ENCODE peak calls at places on chromosomes 5 and 9, in five cellular contexts. T is esophagus squamous epithelium; J is bronchial epithelial cell; A is CD8-positive, alpha-beta T cell; U is cardiac muscle cell. H is an unnamed sample.

GRCh38 chr9:79664375-79664825 is 92.6 kb downstream of the TLE4 start:
- DNase-seq in T (no peak), J (no peak), A (no peak), U (no peak), H (no peak)

GRCh38 chr5:174935854-174936474 is 211.6 kb downstream of the MSX2 start:
- DNase-seq in T (no peak), J (peak; percentile 17), A (no peak), U (peak; percentile 72), H (peak; percentile 83)

GRCh38 chr9:127500399-127500798 is 49.1 kb downstream of the LRSAM1 start:
- DNase-seq in T (no peak), J (no peak), A (no peak), U (no peak), H (no peak)

GRCh38 chr9:89986190-89986589 is 381.4 kb downstream of the GADD45G start:
- DNase-seq in T (no peak), J (peak; percentile 18), A (no peak), U (no peak), H (no peak)

GRCh38 chr5:118968925-118969375 is 19.4 kb downstream of the DTWD2 start:
- DNase-seq in T (no peak), J (no peak), A (no peak), U (peak; percentile 10), H (no peak)

GRCh38 chr5:155839251-155840037 is 487.5 kb upstream of the SGCD start:
- DNase-seq in T (no peak), J (no peak), A (no peak), U (no peak), H (no peak)

GRCh38 chr9:14203366-14204056 is 110.4 kb downstream of the NFIB start:
- DNase-seq in T (no peak), J (no peak), A (no peak), U (peak; percentile 69), H (no peak)

GRCh38 chr9:132791699-132792240 is 86.3 kb downstream of the AK8 start:
- DNase-seq in T (no peak), J (no peak), A (no peak), U (no peak), H (no peak)

GRCh38 chr5:1176473-1177391 is 24.7 kb upstream of the SLC6A19 start:
- DNase-seq in T (no peak), J (no peak), A (no peak), U (no peak), H (no peak)

GRCh38 chr5:90020575-90021535 is 388.7 kb downstream of the CETN3 start:
- DNase-seq in T (no peak), J (peak; percentile 99), A (no peak), U (peak; percentile 96), H (no peak)

GRCh38 chr9:3740690-3741419 is 215.1 kb upstream of the RFX3 start:
- DNase-seq in T (no peak), J (peak; percentile 85), A (no peak), U (no peak), H (no peak)

GRCh38 chr5:5063533-5063953 is 76.6 kb upstream of the ADAMTS16 start:
- DNase-seq in T (no peak), J (no peak), A (no peak), U (no peak), H (no peak)

GRCh38 chr5:2751592-2752021 is at the start of gene IRX2:
- DNase-seq in T (no peak), J (peak; percentile 88), A (no peak), U (peak; percentile 73), H (peak; percentile 92)

GRCh38 chr9:3879731-3880493 is 354.1 kb upstream of the RFX3 start:
- DNase-seq in T (no peak), J (peak; percentile 81), A (no peak), U (no peak), H (no peak)

GRCh38 chr5:35717718-35718117 is 100.1 kb downstream of the SPEF2 start:
- DNase-seq in T (no peak), J (no peak), A (no peak), U (no peak), H (no peak)

GRCh38 chr9:34993502-34994428 is 4.2 kb downstream of the DNAJB5 start:
- DNase-seq in T (no peak), J (peak; percentile 19), A (no peak), U (peak; percentile 92), H (no peak)

GRCh38 chr9:121835581-121836381 is 184.3 kb downstream of the DAB2IP start:
- DNase-seq in T (no peak), J (no peak), A (no peak), U (no peak), H (no peak)

GRCh38 chr5:170971-171800 is 20.1 kb upstream of the LRRC14B start:
- DNase-seq in T (no peak), J (no peak), A (no peak), U (no peak), H (peak; percentile 62)

GRCh38 chr5:1083823-1084605 is 27.8 kb downstream of the SLC12A7 start:
- DNase-seq in T (no peak), J (no peak), A (no peak), U (no peak), H (no peak)

DNA sequence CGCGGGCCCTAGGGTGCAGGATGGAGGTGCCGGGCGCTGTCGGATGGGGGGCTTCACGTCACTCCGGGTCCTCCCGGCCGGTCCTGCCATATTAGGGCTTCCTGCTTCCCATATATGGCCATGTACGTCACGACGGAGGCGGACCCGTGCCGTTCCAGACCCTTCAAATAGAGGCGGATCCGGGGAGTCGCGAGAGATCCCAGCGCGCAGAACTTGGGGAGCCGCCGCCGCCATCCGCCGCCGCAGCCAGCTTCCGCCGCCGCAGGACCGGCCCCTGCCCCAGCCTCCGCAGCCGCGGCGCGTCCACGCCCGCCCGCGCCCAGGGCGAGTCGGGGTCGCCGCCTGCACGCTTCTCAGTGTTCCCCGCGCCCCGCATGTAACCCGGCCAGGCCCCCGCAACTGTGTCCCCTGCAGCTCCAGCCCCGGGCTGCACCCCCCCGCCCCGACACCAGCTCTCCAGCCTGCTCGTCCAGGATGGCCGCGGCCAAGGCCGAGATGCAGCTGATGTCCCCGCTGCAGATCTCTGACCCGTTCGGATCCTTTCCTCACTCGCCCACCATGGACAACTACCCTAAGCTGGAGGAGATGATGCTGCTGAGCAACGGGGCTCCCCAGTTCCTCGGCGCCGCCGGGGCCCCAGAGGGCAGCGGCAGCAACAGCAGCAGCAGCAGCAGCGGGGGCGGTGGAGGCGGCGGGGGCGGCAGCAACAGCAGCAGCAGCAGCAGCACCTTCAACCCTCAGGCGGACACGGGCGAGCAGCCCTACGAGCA is at the start of gene EGR1:
- DNase-seq in T (peak; percentile 88), J (peak; percentile 78), A (peak; percentile 91), U (peak; percentile 96), H (peak; percentile 95)
- TF ChIP-seq CTCF in T (no peak), J (no peak), A (peak; percentile 40), U (no peak), H (no peak)

GRCh38 chr9:100324594-100325200 is 28.0 kb downstream of the TEX10 start:
- DNase-seq in T (no peak), J (peak; percentile 47), A (no peak), U (peak; percentile 76), H (no peak)
- TF ChIP-seq CTCF in T (peak; percentile 48), J (peak; percentile 28), A (peak; percentile 42), U (peak; percentile 52), H (peak; percentile 52)

GRCh38 chr9:136889858-136890257 is 3.5 kb downstream of the TRAF2 start:
- DNase-seq in T (no peak), J (no peak), A (no peak), U (no peak), H (no peak)
- TF ChIP-seq CTCF in T (no peak), J (no peak), A (no peak), U (no peak), H (no peak)

GRCh38 chr9:83199240-83199639 is 136.3 kb upstream of the RASEF start:
- DNase-seq in T (no peak), J (peak; percentile 61), A (no peak), U (peak; percentile 69), H (peak; percentile 33)
- TF ChIP-seq CTCF in T (peak; percentile 35), J (peak; percentile 77), A (no peak), U (peak; percentile 67), H (peak; percentile 52)